ENCODE peak calls at places on chromosomes 12 and 14, in four cellular contexts. One of them, this sample, is unnamed.

GRCh38 chr12:54359762-54360351 is 4.4 kb downstream of the GPR84 start:
- DNase-seq in astrocyte: no peak
- DNase-seq in GM23338: no peak
- DNase-seq in GM12878: no peak
- DNase-seq in this sample: no peak

GRCh38 chr12:121009744-121010143 is 6.5 kb downstream of the C12orf43 start:
- DNase-seq in astrocyte: peak; percentile 22
- DNase-seq in GM23338: peak; percentile 76
- DNase-seq in GM12878: no peak
- DNase-seq in this sample: peak; percentile 50

GRCh38 chr14:103808403-103809001 is 38.9 kb downstream of the PPP1R13B start:
- DNase-seq in astrocyte: peak; percentile 44
- DNase-seq in GM23338: peak; percentile 93
- DNase-seq in GM12878: no peak
- DNase-seq in this sample: peak; percentile 90

GRCh38 chr12:70666364-70666763 is 29.1 kb upstream of the PTPRB start:
- DNase-seq in astrocyte: no peak
- DNase-seq in GM23338: no peak
- DNase-seq in GM12878: no peak
- DNase-seq in this sample: no peak

GRCh38 chr12:68864604-68865003 is 56.6 kb downstream of the MDM2 start:
- DNase-seq in astrocyte: no peak
- DNase-seq in GM23338: no peak
- DNase-seq in GM12878: no peak
- DNase-seq in this sample: no peak

GRCh38 chr12:91311081-91311480 is 128.5 kb upstream of the DCN start:
- DNase-seq in astrocyte: no peak
- DNase-seq in GM23338: no peak
- DNase-seq in GM12878: no peak
- DNase-seq in this sample: no peak

GRCh38 chr12:102118874-102119273 is 1.0 kb downstream of the NUP37 start:
- DNase-seq in astrocyte: peak; percentile 11
- DNase-seq in GM23338: no peak
- DNase-seq in GM12878: no peak
- DNase-seq in this sample: peak; percentile 37

GRCh38 chr14:27528328-27528727 is 930.5 kb upstream of the NOVA1 start:
- DNase-seq in astrocyte: peak; percentile 33
- DNase-seq in GM23338: peak; percentile 68
- DNase-seq in GM12878: no peak
- DNase-seq in this sample: peak; percentile 7

GRCh38 chr12:132429932-132430643 is 59.9 kb upstream of the FBRSL1 start:
- DNase-seq in astrocyte: no peak
- DNase-seq in GM23338: peak; percentile 71
- DNase-seq in GM12878: no peak
- DNase-seq in this sample: peak; percentile 58

GRCh38 chr12:69534389-69534822 is 50.9 kb upstream of the CCT2 start:
- DNase-seq in astrocyte: peak; percentile 100
- DNase-seq in GM23338: peak; percentile 96
- DNase-seq in GM12878: peak; percentile 51
- DNase-seq in this sample: peak; percentile 99

GRCh38 chr12:49762468-49762847 is 21.1 kb downstream of the TMBIM6 start:
- DNase-seq in astrocyte: no peak
- DNase-seq in GM23338: peak; percentile 17
- DNase-seq in GM12878: no peak
- DNase-seq in this sample: no peak

GRCh38 chr12:30822385-30823139 is 67.8 kb upstream of the CAPRIN2 start:
- DNase-seq in astrocyte: peak; percentile 46
- DNase-seq in GM23338: peak; percentile 72
- DNase-seq in GM12878: no peak
- DNase-seq in this sample: peak; percentile 79

GRCh38 chr14:70823281-70823680 is 14.0 kb upstream of the MAP3K9 start:
- DNase-seq in astrocyte: no peak
- DNase-seq in GM23338: peak; percentile 16
- DNase-seq in GM12878: no peak
- DNase-seq in this sample: no peak

GRCh38 chr12:19639781-19640180 is 200.5 kb downstream of the AEBP2 start:
- DNase-seq in astrocyte: no peak
- DNase-seq in GM23338: no peak
- DNase-seq in GM12878: no peak
- DNase-seq in this sample: no peak

GRCh38 chr12:26711569-26711968 is 121.4 kb downstream of the ITPR2 start:
- DNase-seq in astrocyte: no peak
- DNase-seq in GM23338: no peak
- DNase-seq in GM12878: no peak
- DNase-seq in this sample: no peak

GRCh38 chr14:77083082-77083481 is 15.0 kb upstream of the CIPC start:
- DNase-seq in astrocyte: no peak
- DNase-seq in GM23338: no peak
- DNase-seq in GM12878: no peak
- DNase-seq in this sample: no peak

GRCh38 chr14:68377459-68377858 is 415.4 kb downstream of the ZFP36L1 start:
- DNase-seq in astrocyte: peak; percentile 70
- DNase-seq in GM23338: no peak
- DNase-seq in GM12878: no peak
- DNase-seq in this sample: peak; percentile 48

GRCh38 chr14:58772814-58773620 is 135.3 kb downstream of the DACT1 start:
- DNase-seq in astrocyte: peak; percentile 17
- DNase-seq in GM23338: peak; percentile 48
- DNase-seq in GM12878: no peak
- DNase-seq in this sample: no peak

GRCh38 chr12:3101309-3102022 is 24.3 kb downstream of the TSPAN9 start:
- DNase-seq in astrocyte: peak; percentile 59
- DNase-seq in GM23338: no peak
- DNase-seq in GM12878: no peak
- DNase-seq in this sample: peak; percentile 48

GRCh38 chr14:101351146-101351545 is 210.1 kb upstream of the DIO3 start:
- DNase-seq in astrocyte: no peak
- DNase-seq in GM23338: no peak
- DNase-seq in GM12878: no peak
- DNase-seq in this sample: no peak

GRCh38 chr12:107903377-107904061 is 129.0 kb downstream of the ASCL4 start:
- DNase-seq in astrocyte: no peak
- DNase-seq in GM23338: peak; percentile 91
- DNase-seq in GM12878: peak; percentile 40
- DNase-seq in this sample: peak; percentile 39

GRCh38 chr12:4723226-4723625 is 3.0 kb downstream of the GALNT8 start:
- DNase-seq in astrocyte: no peak
- DNase-seq in GM23338: no peak
- DNase-seq in GM12878: no peak
- DNase-seq in this sample: no peak

GRCh38 chr12:7144414-7145120 is 14.4 kb downstream of the CLSTN3 start:
- DNase-seq in astrocyte: peak; percentile 12
- DNase-seq in GM23338: peak; percentile 57
- DNase-seq in GM12878: no peak
- DNase-seq in this sample: peak; percentile 62

GRCh38 chr12:52074006-52074405 is 4.2 kb downstream of the ATG101 start:
- DNase-seq in astrocyte: no peak
- DNase-seq in GM23338: no peak
- DNase-seq in GM12878: peak; percentile 63
- DNase-seq in this sample: peak; percentile 77

GRCh38 chr12:132176358-132176919 is 32.2 kb downstream of the NOC4L start:
- DNase-seq in astrocyte: no peak
- DNase-seq in GM23338: no peak
- DNase-seq in GM12878: no peak
- DNase-seq in this sample: no peak

GRCh38 chr12:131507881-131508280 is 203.0 kb upstream of the SFSWAP start:
- DNase-seq in astrocyte: no peak
- DNase-seq in GM23338: no peak
- DNase-seq in GM12878: no peak
- DNase-seq in this sample: no peak

GRCh38 chr14:100804558-100805309 is 21.2 kb upstream of the MEG3 start:
- DNase-seq in astrocyte: no peak
- DNase-seq in GM23338: peak; percentile 49
- DNase-seq in GM12878: no peak
- DNase-seq in this sample: no peak

GRCh38 chr14:50763386-50764007 is 67.5 kb downstream of the NIN start:
- DNase-seq in astrocyte: peak; percentile 87
- DNase-seq in GM23338: no peak
- DNase-seq in GM12878: no peak
- DNase-seq in this sample: peak; percentile 87

GRCh38 chr12:11757095-11757494 is 107.6 kb downstream of the ETV6 start:
- DNase-seq in astrocyte: no peak
- DNase-seq in GM23338: no peak
- DNase-seq in GM12878: no peak
- DNase-seq in this sample: no peak
- H4K20me1 ChIP-seq in astrocyte: peaks cover 4% of the 10 kb centered on the region
- H4K20me1 ChIP-seq in GM23338: no peaks in the 10 kb centered on the region
- H4K20me1 ChIP-seq in GM12878: no peaks in the 10 kb centered on the region
- H4K20me1 ChIP-seq in this sample: no peaks in the 10 kb centered on the region

DNA sequence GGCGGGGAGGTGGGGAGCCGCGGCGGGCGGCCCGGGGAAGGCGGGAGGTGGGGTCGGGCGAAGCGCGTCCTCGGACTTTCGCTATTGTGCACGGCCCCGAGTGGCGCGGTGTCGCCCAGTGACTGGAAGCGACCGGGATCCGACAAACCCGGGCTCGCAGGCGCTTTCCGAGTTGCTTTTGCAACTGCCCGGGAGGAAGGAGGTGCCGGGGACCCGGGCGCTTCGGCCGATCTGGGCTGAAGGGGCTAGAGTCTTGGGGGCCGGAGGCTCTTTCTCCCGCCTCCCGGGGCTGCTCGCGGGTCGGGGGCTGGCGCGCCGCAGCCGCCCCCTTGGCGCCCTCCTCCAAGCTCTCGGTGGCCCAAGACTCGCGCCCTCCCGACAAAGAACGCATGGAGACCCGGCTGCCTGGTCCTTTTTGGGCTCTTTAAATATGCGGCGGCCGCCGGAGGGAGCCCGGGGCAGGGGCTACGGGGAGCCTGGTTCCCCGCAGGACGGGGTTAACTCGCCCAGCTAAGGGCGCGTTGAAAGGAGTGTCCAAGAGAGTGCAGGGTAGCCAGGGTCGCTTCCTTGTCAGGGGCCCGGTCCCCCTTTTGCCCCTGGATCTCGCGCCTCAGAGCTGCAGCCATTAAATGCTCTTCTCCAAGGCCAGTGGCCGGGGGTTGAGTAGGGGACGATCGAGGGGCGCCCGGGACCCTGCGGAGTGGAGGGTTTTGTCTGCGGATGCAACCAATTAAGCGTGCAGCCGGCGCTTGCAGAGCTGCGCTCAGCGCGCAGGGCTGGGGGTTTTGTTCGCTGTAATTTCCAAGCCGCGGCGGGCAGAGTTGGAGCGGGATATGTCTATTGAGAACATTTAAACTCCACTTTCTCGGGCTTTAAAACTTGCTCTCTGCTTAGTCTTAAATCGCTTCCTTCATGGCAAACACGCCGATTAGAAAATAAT is 1.6 kb downstream of the HMGA2 start:
- DNase-seq in astrocyte: peak; percentile 53
- DNase-seq in GM23338: peak; percentile 82
- DNase-seq in GM12878: no peak
- DNase-seq in this sample: peak; percentile 74
- TF ChIP-seq EZH2 in astrocyte: no peak
- TF ChIP-seq EZH2 in GM23338: no peak
- TF ChIP-seq EZH2 in GM12878: no peak
- TF ChIP-seq EZH2 in this sample: no peak

GRCh38 chr14:102671410-102671809 is 79.0 kb downstream of the RCOR1 start:
- DNase-seq in astrocyte: no peak
- DNase-seq in GM23338: no peak
- DNase-seq in GM12878: no peak
- DNase-seq in this sample: no peak

GRCh38 chr14:102675396-102675795 is 82.9 kb downstream of the RCOR1 start:
- DNase-seq in astrocyte: peak; percentile 36
- DNase-seq in GM23338: no peak
- DNase-seq in GM12878: no peak
- DNase-seq in this sample: no peak

GRCh38 chr14:102666635-102667034 is 74.2 kb downstream of the RCOR1 start:
- DNase-seq in astrocyte: peak; percentile 48
- DNase-seq in GM23338: no peak
- DNase-seq in GM12878: no peak
- DNase-seq in this sample: no peak

GRCh38 chr14:102668291-102668873 is 75.9 kb downstream of the RCOR1 start:
- DNase-seq in astrocyte: no peak
- DNase-seq in GM23338: no peak
- DNase-seq in GM12878: no peak
- DNase-seq in this sample: no peak

DNA sequence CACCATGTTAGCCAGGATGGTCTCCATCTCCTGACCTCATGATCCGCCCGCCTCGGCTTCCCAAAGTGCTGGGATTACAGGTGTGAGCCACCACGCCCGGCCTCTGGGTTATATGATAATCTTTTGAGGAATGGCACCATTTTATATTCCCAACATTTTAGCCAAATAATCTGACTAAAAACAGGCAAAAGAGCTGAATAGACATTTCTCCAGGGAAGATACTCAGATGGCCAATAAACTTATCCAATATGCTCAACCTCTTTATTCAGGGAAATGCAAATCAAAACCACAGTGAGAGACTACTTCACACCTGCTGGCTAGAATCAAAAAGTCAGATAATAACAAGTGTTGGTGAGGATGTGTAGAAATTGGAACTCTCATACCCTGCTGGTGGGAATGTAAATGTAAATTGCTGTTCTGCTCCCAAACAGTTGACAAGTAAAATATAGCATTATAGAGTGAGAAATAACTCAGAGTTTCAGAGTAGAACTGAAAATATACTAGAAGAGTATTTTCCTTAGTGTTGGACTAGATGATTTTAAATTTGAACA is 80.0 kb downstream of the RCOR1 start:
- DNase-seq in astrocyte: no peak
- DNase-seq in GM23338: no peak
- DNase-seq in GM12878: no peak
- DNase-seq in this sample: no peak
- H4K20me1 ChIP-seq in astrocyte: peaks cover 45% of the 10 kb centered on the region
- H4K20me1 ChIP-seq in GM23338: peaks cover 5% of the 10 kb centered on the region
- H4K20me1 ChIP-seq in GM12878: no peaks in the 10 kb centered on the region
- H4K20me1 ChIP-seq in this sample: peaks cover 8% of the 10 kb centered on the region

DNA sequence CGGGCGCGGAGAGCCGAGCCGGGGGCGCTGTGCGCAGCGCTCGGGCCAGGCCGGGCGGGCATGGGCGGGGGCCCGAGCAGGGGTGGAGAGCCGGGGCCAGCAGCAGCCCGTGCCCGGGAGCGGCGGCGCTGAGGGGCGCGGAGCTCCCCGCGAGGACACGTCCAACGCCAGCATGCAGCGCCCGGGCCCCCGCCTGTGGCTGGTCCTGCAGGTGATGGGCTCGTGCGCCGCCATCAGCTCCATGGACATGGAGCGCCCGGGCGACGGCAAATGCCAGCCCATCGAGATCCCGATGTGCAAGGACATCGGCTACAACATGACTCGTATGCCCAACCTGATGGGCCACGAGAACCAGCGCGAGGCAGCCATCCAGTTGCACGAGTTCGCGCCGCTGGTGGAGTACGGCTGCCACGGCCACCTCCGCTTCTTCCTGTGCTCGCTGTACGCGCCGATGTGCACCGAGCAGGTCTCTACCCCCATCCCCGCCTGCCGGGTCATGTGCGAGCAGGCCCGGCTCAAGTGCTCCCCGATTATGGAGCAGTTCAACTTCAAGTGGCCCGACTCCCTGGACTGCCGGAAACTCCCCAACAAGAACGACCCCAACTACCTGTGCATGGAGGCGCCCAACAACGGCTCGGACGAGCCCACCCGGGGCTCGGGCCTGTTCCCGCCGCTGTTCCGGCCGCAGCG is 652 bp downstream of the FZD10 start:
- DNase-seq in astrocyte: no peak
- DNase-seq in GM23338: no peak
- DNase-seq in GM12878: no peak
- DNase-seq in this sample: no peak
- TF ChIP-seq EZH2 in astrocyte: peak; percentile 73
- TF ChIP-seq EZH2 in GM23338: peak; percentile 44
- TF ChIP-seq EZH2 in GM12878: no peak
- TF ChIP-seq EZH2 in this sample: no peak

This sample was measured in GM23248.